ENCODE peak calls at places on chromosome 15, in four cellular contexts. E, F, Q and M are unnamed samples. For H3K27me3, the result is how much of the 10 kb centered on the place peaks cover.

GRCh38 chr15:51864408-51865056 is 35.1 kb downstream of the TMOD3 start:
- DNase-seq in E (peak), F (no peak), Q (peak), M (no peak)

GRCh38 chr15:66953523-66954229 is 111.7 kb upstream of the SMAD3 start:
- DNase-seq in E (no peak), F (peak), Q (no peak), M (no peak)

GRCh38 chr15:78909791-78910228 is 35.0 kb downstream of the CTSH start:
- DNase-seq in E (no peak), F (no peak), Q (peak), M (peak)

GRCh38 chr15:57364282-57365007 is 11.9 kb upstream of the CGNL1 start:
- DNase-seq in E (no peak), F (no peak), Q (no peak), M (no peak)

GRCh38 chr15:62391565-62392262 is 226.6 kb upstream of the C2CD4B start:
- DNase-seq in E (peak), F (peak), Q (peak), M (peak)

GRCh38 chr15:32877620-32878019 is 159.8 kb downstream of the GREM1 start:
- DNase-seq in E (peak), F (no peak), Q (peak), M (no peak)

GRCh38 chr15:58292761-58293175 is 139.0 kb upstream of the LIPC start:
- DNase-seq in E (peak), F (peak), Q (no peak), M (no peak)

GRCh38 chr15:71409541-71409940 is 294.3 kb downstream of the THSD4 start:
- DNase-seq in E (no peak), F (no peak), Q (no peak), M (no peak)

GRCh38 chr15:86167816-86168215 is 88.1 kb downstream of the AGBL1 start:
- DNase-seq in E (no peak), F (no peak), Q (no peak), M (no peak)

GRCh38 chr15:98147415-98147814 is 186.9 kb downstream of the ARRDC4 start:
- DNase-seq in E (no peak), F (no peak), Q (no peak), M (no peak)

GRCh38 chr15:51668446-51668845 is 12.9 kb upstream of the SCG3 start:
- DNase-seq in E (no peak), F (no peak), Q (no peak), M (no peak)

GRCh38 chr15:88395241-88395640 is 71.9 kb downstream of the MRPL46 start:
- DNase-seq in E (no peak), F (no peak), Q (no peak), M (no peak)

GRCh38 chr15:91302588-91303439 is 202.8 kb downstream of the SV2B start:
- DNase-seq in E (peak), F (peak), Q (peak), M (peak)

GRCh38 chr15:54045397-54045796 is 67.2 kb downstream of the UNC13C start:
- DNase-seq in E (no peak), F (no peak), Q (no peak), M (no peak)

GRCh38 chr15:70566047-70566835 is 197.1 kb downstream of the UACA start:
- DNase-seq in E (no peak), F (no peak), Q (no peak), M (no peak)

GRCh38 chr15:69161878-69162213 is 1.4 kb downstream of the GLCE start:
- DNase-seq in E (no peak), F (no peak), Q (no peak), M (no peak)

GRCh38 chr15:60408438-60409105 is 10.8 kb upstream of the ANXA2 start:
- DNase-seq in E (peak), F (no peak), Q (peak), M (peak)

GRCh38 chr15:29139072-29139471 is 130.6 kb downstream of the NSMCE3 start:
- DNase-seq in E (no peak), F (no peak), Q (no peak), M (no peak)

GRCh38 chr15:58918239-58918638 is 15.2 kb downstream of the SLTM start:
- DNase-seq in E (peak), F (peak), Q (no peak), M (no peak)

GRCh38 chr15:50940506-50940905 is 32.0 kb downstream of the AP4E1 start:
- DNase-seq in E (peak), F (no peak), Q (peak), M (peak)

GRCh38 chr15:94080416-94080815 is 150.9 kb upstream of the MCTP2 start:
- DNase-seq in E (peak), F (no peak), Q (peak), M (no peak)

GRCh38 chr15:75307778-75308390 is 25.2 kb downstream of the GOLGA6D start:
- DNase-seq in E (no peak), F (no peak), Q (peak), M (peak)

GRCh38 chr15:79724312-79724711 is 172.5 kb downstream of the MTHFS start:
- DNase-seq in E (peak), F (no peak), Q (peak), M (peak)

GRCh38 chr15:89360294-89360971 is 25.8 kb upstream of the POLG start:
- DNase-seq in E (no peak), F (no peak), Q (no peak), M (no peak)

GRCh38 chr15:61028427-61028826 is 200.7 kb downstream of the RORA start:
- DNase-seq in E (no peak), F (no peak), Q (no peak), M (no peak)

GRCh38 chr15:35671197-35671596 is 125.2 kb upstream of the DPH6 start:
- DNase-seq in E (peak), F (no peak), Q (peak), M (no peak)

GRCh38 chr15:72006382-72006781 is 111.6 kb downstream of the MYO9A start:
- DNase-seq in E (no peak), F (no peak), Q (no peak), M (no peak)

GRCh38 chr15:99435761-99436346 is 129.9 kb upstream of the MEF2A start:
- DNase-seq in E (no peak), F (no peak), Q (peak), M (no peak)

GRCh38 chr15:39242345-39242744 is 338.5 kb upstream of the THBS1 start:
- DNase-seq in E (peak), F (no peak), Q (peak), M (peak)

GRCh38 chr15:50676799-50677483 is 9.7 kb downstream of the TRPM7 start:
- DNase-seq in E (peak), F (peak), Q (peak), M (peak)

GRCh38 chr15:99435138-99435695 is 130.6 kb upstream of the MEF2A start:
- DNase-seq in E (no peak), F (no peak), Q (no peak), M (no peak)

GRCh38 chr15:31153531-31153930 is 52.0 kb upstream of the TRPM1 start:
- DNase-seq in E (no peak), F (peak), Q (no peak), M (no peak)

GRCh38 chr15:56758770-56759449 is 25.6 kb upstream of the ZNF280D start:
- DNase-seq in E (peak), F (no peak), Q (peak), M (peak)

GRCh38 chr15:84840741-84841429 is 23.7 kb downstream of the ALPK3 start:
- DNase-seq in E (peak), F (no peak), Q (peak), M (peak)

GRCh38 chr15:28094732-28095521 is 4.2 kb downstream of the OCA2 start:
- DNase-seq in E (no peak), F (no peak), Q (peak), M (no peak)

GRCh38 chr15:89665449-89666146 is 10.3 kb upstream of the KIF7 start:
- DNase-seq in E (peak), F (peak), Q (peak), M (peak)

GRCh38 chr15:77546050-77546501 is 86.6 kb downstream of the LINGO1 start:
- DNase-seq in E (peak), F (peak), Q (peak), M (peak)

GRCh38 chr15:94061041-94061440 is 170.3 kb upstream of the MCTP2 start:
- DNase-seq in E (peak), F (no peak), Q (peak), M (no peak)

GRCh38 chr15:48089664-48090063 is 31.1 kb upstream of the SLC24A5 start:
- DNase-seq in E (no peak), F (no peak), Q (no peak), M (no peak)

GRCh38 chr15:43911235-43911661 is 84.4 kb downstream of the WDR76 start:
- DNase-seq in E (peak), F (no peak), Q (peak), M (peak)

DNA sequence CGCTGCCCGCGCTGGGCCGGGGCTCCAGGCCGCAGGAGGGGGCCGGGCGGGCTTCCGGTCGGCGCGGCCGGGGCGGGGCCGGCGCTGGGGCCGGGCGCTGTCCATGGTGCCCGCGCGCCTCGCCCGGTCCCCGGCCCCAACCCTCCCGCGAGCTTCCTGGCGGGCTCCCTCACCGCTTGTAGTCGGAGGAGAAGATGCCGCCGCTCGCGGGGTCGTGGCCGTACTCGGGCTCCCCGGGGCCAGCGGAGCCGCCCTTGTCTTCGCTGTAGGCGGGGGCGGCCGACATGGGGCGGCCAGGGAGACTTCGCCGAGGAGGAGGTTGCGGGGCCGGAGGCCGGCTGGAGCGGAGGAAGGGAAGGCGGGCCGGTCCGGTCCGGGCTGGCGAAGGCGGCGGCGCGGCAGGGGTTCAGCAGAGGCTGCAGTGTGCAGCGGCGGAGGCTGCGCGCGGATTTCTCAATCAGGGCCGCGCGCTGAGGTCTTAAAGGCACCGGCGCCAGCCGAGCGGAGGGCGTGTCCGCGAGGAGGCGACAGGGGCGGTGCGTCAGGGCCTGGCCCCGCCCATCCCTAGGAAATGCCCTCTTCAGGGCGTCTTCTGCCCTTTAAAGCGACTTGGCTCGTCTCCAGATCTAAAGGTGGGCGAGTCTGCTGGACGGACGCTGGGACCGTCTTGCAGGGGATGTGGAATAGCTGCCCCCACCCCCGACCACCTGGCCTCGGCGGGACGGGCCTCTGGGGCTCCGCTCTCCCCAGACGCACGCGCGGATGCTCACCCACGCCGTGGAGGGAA is at the start of gene AP3B2:
- DNase-seq in E (peak), F (peak), Q (peak), M (peak)
- H3K9ac ChIP-seq in E (peak), F (no peak), Q (no peak), M (peak)

GRCh38 chr15:100880897-100881242 is 1.2 kb downstream of the ALDH1A3 start:
- DNase-seq in E (no peak), F (no peak), Q (no peak), M (no peak)
- H3K4me3 ChIP-seq in E (peak), F (no peak), Q (no peak), M (peak)

GRCh38 chr15:36886135-36887011 is 214.0 kb downstream of the MEIS2 start:
- DNase-seq in E (no peak), F (no peak), Q (no peak), M (no peak)

GRCh38 chr15:36885709-36886108 is 214.6 kb downstream of the MEIS2 start:
- DNase-seq in E (no peak), F (no peak), Q (no peak), M (no peak)

GRCh38 chr15:36884404-36885335 is 215.7 kb downstream of the MEIS2 start:
- DNase-seq in E (no peak), F (no peak), Q (no peak), M (no peak)

GRCh38 chr15:36882487-36883108 is 217.8 kb downstream of the MEIS2 start:
- DNase-seq in E (no peak), F (no peak), Q (peak), M (peak)

GRCh38 chr15:36883705-36884355 is 216.5 kb downstream of the MEIS2 start:
- DNase-seq in E (peak), F (peak), Q (peak), M (peak)
- H3K27me3 ChIP-seq in E (half or more), F (half or more), Q (under half), M (under half)

GRCh38 chr15:63501256-63502089 is 2.9 kb upstream of the USP3 start:
- DNase-seq in E (peak), F (peak), Q (peak), M (peak)
- H3K9ac ChIP-seq in E (peak), F (no peak), Q (peak), M (peak)

GRCh38 chr15:73921257-73921890 is 4.9 kb upstream of the LOXL1 start:
- DNase-seq in E (no peak), F (no peak), Q (peak), M (no peak)

GRCh38 chr15:73923156-73923487 is 3.1 kb upstream of the LOXL1 start:
- DNase-seq in E (no peak), F (no peak), Q (no peak), M (peak)

GRCh38 chr15:73924258-73924921 is 1.9 kb upstream of the LOXL1 start:
- DNase-seq in E (peak), F (no peak), Q (peak), M (peak)

GRCh38 chr15:73922186-73923151 is 3.8 kb upstream of the LOXL1 start:
- DNase-seq in E (peak), F (no peak), Q (peak), M (peak)

GRCh38 chr15:73923488-73924164 is 2.6 kb upstream of the LOXL1 start:
- DNase-seq in E (no peak), F (no peak), Q (no peak), M (no peak)
- H3K4me3 ChIP-seq in E (peak), F (no peak), Q (peak), M (peak)